ENCODE peak calls at places on chromosomes 2 and 18, in seven cellular contexts. X is HCT116, Z is breast epithelium, K is K562, C is transverse colon, L is prostate gland, N is H1. Q is an unnamed sample.

GRCh38 chr2:224958466-224958857 is 83.8 kb downstream of the DOCK10 start:
- DNase-seq in C (no peak), L (no peak), K (no peak), Z (no peak), X (no peak), N (no peak), Q (no peak)

GRCh38 chr2:232496508-232497373 is 9.1 kb upstream of the ECEL1 start:
- DNase-seq in X (no peak), K (no peak), Z (no peak), C (no peak), N (no peak), L (no peak), Q (no peak)

GRCh38 chr18:70415823-70416488 is 127.1 kb downstream of the SOCS6 start:
- DNase-seq in L (no peak), K (no peak), Z (no peak), C (peak; percentile 31), X (peak; percentile 64), N (no peak), Q (no peak)

GRCh38 chr2:24179683-24180082 is 4.8 kb downstream of the FAM228A start:
- DNase-seq in L (no peak), Z (no peak), K (no peak), N (no peak), C (no peak), X (no peak), Q (no peak)

GRCh38 chr2:24238158-24238557 is 63.3 kb downstream of the FAM228A start:
- DNase-seq in Z (no peak), K (no peak), N (no peak), C (no peak), L (no peak), X (no peak), Q (no peak)

GRCh38 chr2:204114294-204114693 is 177.7 kb downstream of the ICOS start:
- DNase-seq in N (no peak), C (no peak), X (no peak), K (no peak), L (no peak), Z (no peak), Q (no peak)

GRCh38 chr2:2148776-2149175 is 182.3 kb downstream of the MYT1L start:
- DNase-seq in K (no peak), C (no peak), L (no peak), N (no peak), X (no peak), Z (no peak), Q (no peak)

GRCh38 chr2:219028141-219028540 is 13.2 kb downstream of the CFAP65 start:
- DNase-seq in X (no peak), C (no peak), L (no peak), K (no peak), N (no peak), Z (no peak), Q (peak; percentile 43)

GRCh38 chr18:55444496-55444895 is 143.5 kb downstream of the TCF4 start:
- DNase-seq in Z (no peak), K (no peak), X (no peak), L (no peak), C (no peak), N (no peak), Q (no peak)

GRCh38 chr2:40554665-40555294 is 102.9 kb upstream of the SLC8A1 start:
- DNase-seq in Z (no peak), K (peak; percentile 3), C (peak; percentile 64), N (peak; percentile 88), L (peak; percentile 27), X (peak; percentile 27), Q (no peak)

GRCh38 chr2:1032030-1032429 is 81.4 kb downstream of the SNTG2 start:
- DNase-seq in L (no peak), X (no peak), Z (no peak), N (no peak), C (no peak), K (no peak), Q (no peak)

GRCh38 chr2:30776831-30777652 is 30.2 kb downstream of the CAPN13 start:
- DNase-seq in X (no peak), N (peak; percentile 33), K (no peak), L (no peak), C (peak; percentile 48), Z (no peak), Q (no peak)

GRCh38 chr18:76475450-76476203 is 19.4 kb downstream of the ZNF516 start:
- DNase-seq in C (no peak), Z (no peak), K (no peak), L (no peak), N (no peak), X (no peak), Q (no peak)

GRCh38 chr2:204479557-204479956 is 65.7 kb upstream of the PARD3B start:
- DNase-seq in K (no peak), Z (no peak), N (no peak), C (no peak), X (no peak), L (no peak), Q (no peak)

GRCh38 chr2:158726906-158727592 is 68.1 kb upstream of the DAPL1 start:
- DNase-seq in C (no peak), Z (no peak), K (no peak), N (no peak), X (no peak), L (no peak), Q (no peak)

GRCh38 chr2:10552871-10553245 is 104.7 kb upstream of the ODC1 start:
- DNase-seq in L (no peak), N (no peak), Z (no peak), C (no peak), K (no peak), X (no peak), Q (peak; percentile 46)

GRCh38 chr2:108215794-108216211 is 24.0 kb upstream of the SULT1C3 start:
- DNase-seq in C (peak; percentile 27), L (peak; percentile 12), K (peak; percentile 15), X (peak; percentile 35), Z (no peak), N (no peak), Q (no peak)

GRCh38 chr18:46156124-46156745 is 52.0 kb downstream of the HAUS1 start:
- DNase-seq in L (no peak), C (no peak), K (no peak), X (no peak), Z (no peak), N (no peak), Q (no peak)

GRCh38 chr2:75047189-75047812 is 88.9 kb downstream of the POLE4 start:
- DNase-seq in L (no peak), K (no peak), Z (no peak), X (no peak), C (no peak), N (no peak), Q (no peak)

GRCh38 chr2:179261161-179261825 is 3.3 kb downstream of the SESTD1 start:
- DNase-seq in X (no peak), N (no peak), C (no peak), Z (no peak), K (no peak), L (no peak), Q (no peak)

GRCh38 chr18:424071-424868 is 76.2 kb downstream of the COLEC12 start:
- DNase-seq in Z (no peak), C (no peak), X (no peak), K (no peak), N (no peak), L (no peak), Q (no peak)

GRCh38 chr2:64212801-64213321 is 68.6 kb upstream of the PELI1 start:
- DNase-seq in X (no peak), Z (no peak), N (no peak), C (no peak), K (peak; percentile 47), L (no peak), Q (no peak)

GRCh38 chr2:64217198-64217869 is 73.1 kb upstream of the PELI1 start:
- DNase-seq in L (no peak), C (no peak), K (no peak), N (no peak), Z (no peak), X (no peak), Q (no peak)

GRCh38 chr2:64212346-64212745 is 68.1 kb upstream of the PELI1 start:
- DNase-seq in L (no peak), K (no peak), N (no peak), Z (no peak), C (no peak), X (no peak), Q (no peak)

GRCh38 chr2:64213607-64214275 is 69.5 kb upstream of the PELI1 start:
- DNase-seq in K (no peak), C (no peak), X (no peak), L (no peak), Z (no peak), N (no peak), Q (no peak)

DNA sequence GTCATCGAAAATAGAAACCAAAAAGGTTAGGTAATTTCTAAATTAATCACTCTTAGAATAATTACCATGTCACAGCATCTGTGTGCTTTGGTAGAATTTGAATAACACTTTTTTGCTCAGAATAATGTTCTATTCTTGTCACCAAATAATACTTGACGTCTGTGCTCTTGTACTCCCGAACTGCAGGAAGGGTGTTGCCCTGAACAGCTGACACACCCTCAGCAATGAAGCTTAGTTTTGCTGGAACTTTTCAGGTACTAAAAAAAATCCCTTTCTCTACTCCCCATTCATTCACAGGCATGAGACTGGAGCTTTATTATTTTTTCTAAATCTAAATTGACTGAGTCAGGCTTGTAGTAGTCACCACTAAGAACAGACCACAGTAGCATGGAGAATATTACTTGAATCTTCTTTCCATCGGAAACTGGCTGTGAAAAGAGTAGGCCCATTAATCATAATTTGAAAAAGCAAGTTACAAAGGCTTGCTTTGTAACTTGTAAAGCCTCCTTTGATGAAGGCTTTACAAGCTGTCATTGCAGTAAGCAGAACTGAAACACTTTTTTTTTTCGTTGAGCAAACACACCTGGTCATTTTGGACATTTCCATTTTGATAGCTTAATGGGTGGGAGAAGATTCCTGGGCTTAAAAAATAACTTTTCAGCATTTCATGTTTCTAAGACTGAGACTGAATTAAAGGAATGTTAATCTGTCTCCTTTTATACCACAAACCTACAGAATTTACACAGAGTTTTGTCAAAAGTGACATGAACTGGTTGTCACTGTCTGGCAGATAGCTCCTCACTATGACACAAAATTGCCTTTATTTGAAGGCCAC is 70.3 kb upstream of the PELI1 start:
- DNase-seq in Z (no peak), X (no peak), C (peak; percentile 40), L (no peak), N (no peak), K (peak; percentile 22), Q (no peak)
- H3K4me1 ChIP-seq in Z (no peaks in the 10 kb centered on the region), X (peaks cover 6% of the 10 kb centered on the region), C (peaks cover 48% of the 10 kb centered on the region), L (no peaks in the 10 kb centered on the region), N (peaks cover 8% of the 10 kb centered on the region), K (peaks cover 31% of the 10 kb centered on the region), Q (peaks cover 25% of the 10 kb centered on the region)

DNA sequence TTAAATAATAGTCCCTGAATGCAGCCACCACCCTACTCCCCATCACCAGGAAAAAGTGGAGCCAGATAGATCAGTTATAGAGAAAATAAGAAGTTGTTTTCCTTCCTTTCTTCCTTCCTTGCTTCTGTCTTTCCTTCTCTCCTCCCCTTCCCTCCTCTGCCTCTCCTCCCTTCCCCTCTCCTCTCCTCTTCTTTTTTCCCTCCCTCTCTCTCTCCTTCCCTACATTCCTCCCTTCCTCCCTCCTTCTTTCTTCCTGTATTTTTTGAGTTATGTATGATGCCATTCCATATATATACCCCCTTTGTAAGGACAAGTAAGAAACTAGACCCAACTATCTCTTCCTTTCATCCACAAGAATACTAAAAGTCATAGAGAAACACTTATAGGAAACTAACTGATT is 265.7 kb downstream of the AGPS start:
- DNase-seq in K (no peak), L (no peak), C (no peak), X (no peak), Z (no peak), N (no peak), Q (no peak)
- H3K27me3 ChIP-seq in K (peaks cover 6% of the 10 kb centered on the region), L (no peaks in the 10 kb centered on the region), C (no peaks in the 10 kb centered on the region), X (no peaks in the 10 kb centered on the region), Z (no peaks in the 10 kb centered on the region), N (peaks cover 17% of the 10 kb centered on the region), Q (no peaks in the 10 kb centered on the region)

GRCh38 chr2:38581193-38582147 is 21.3 kb downstream of the HNRNPLL start:
- DNase-seq in K (peak; percentile 29), X (peak; percentile 52), N (no peak), L (peak; percentile 41), Z (no peak), C (peak; percentile 36), Q (no peak)
- TF ChIP-seq POLR2AphosphoS5 in K (peak; percentile 30), X (no peak), N (no peak), L (no peak), Z (no peak), C (no peak), Q (no peak)

GRCh38 chr2:43078781-43079755 is 147.3 kb downstream of the ZFP36L2 start:
- DNase-seq in L (no peak), Z (no peak), C (no peak), X (no peak), K (no peak), N (no peak), Q (peak; percentile 55)
- H3K4me1 ChIP-seq in L (no peaks in the 10 kb centered on the region), Z (peaks cover 46% of the 10 kb centered on the region), C (peaks cover 45% of the 10 kb centered on the region), X (peaks cover 18% of the 10 kb centered on the region), K (peaks cover 29% of the 10 kb centered on the region), N (no peaks in the 10 kb centered on the region), Q (peaks cover 22% of the 10 kb centered on the region)

Q was measured in spleen.